ENCODE peak calls at places on chromosome 12, in eight cellular contexts. One of them, this sample, is unnamed.

GRCh38 chr12:32273063-32273521 is 126.3 kb upstream of the FGD4 start:
- DNase-seq in EH: peak; percentile 24
- DNase-seq in stimulated activated CD4-positive, alpha-beta T cell treated with anti-CD3 and anti-CD28 coated beads, TNF-alpha, amount 100 ng/mL, for 4 hours: no peak
- DNase-seq in EL: peak; percentile 8
- DNase-seq in fibroblast of mammary gland: peak; percentile 47
- DNase-seq in SK-N-SH: no peak
- DNase-seq in T-helper 1 cell: no peak
- DNase-seq in left cardiac atrium: no peak
- DNase-seq in this sample: no peak

GRCh38 chr12:56074396-56074795 is 5.6 kb upstream of the ERBB3 start:
- DNase-seq in SK-N-SH: no peak
- DNase-seq in EH: peak; percentile 20
- DNase-seq in left cardiac atrium: no peak
- DNase-seq in T-helper 1 cell: no peak
- DNase-seq in stimulated activated CD4-positive, alpha-beta T cell treated with anti-CD3 and anti-CD28 coated beads, TNF-alpha, amount 100 ng/mL, for 4 hours: no peak
- DNase-seq in fibroblast of mammary gland: no peak
- DNase-seq in EL: no peak
- DNase-seq in this sample: no peak

GRCh38 chr12:45762185-45763110 is 32.9 kb downstream of the ARID2 start:
- DNase-seq in T-helper 1 cell: peak; percentile 13
- DNase-seq in SK-N-SH: peak; percentile 36
- DNase-seq in stimulated activated CD4-positive, alpha-beta T cell treated with anti-CD3 and anti-CD28 coated beads, TNF-alpha, amount 100 ng/mL, for 4 hours: no peak
- DNase-seq in EL: peak; percentile 44
- DNase-seq in left cardiac atrium: no peak
- DNase-seq in fibroblast of mammary gland: peak; percentile 73
- DNase-seq in EH: peak; percentile 58
- DNase-seq in this sample: peak; percentile 44

GRCh38 chr12:1063852-1064251 is 72.8 kb downstream of the ERC1 start:
- DNase-seq in EL: no peak
- DNase-seq in SK-N-SH: no peak
- DNase-seq in T-helper 1 cell: no peak
- DNase-seq in EH: no peak
- DNase-seq in left cardiac atrium: no peak
- DNase-seq in fibroblast of mammary gland: no peak
- DNase-seq in stimulated activated CD4-positive, alpha-beta T cell treated with anti-CD3 and anti-CD28 coated beads, TNF-alpha, amount 100 ng/mL, for 4 hours: no peak
- DNase-seq in this sample: no peak

GRCh38 chr12:46269429-46270241 is 792 bp upstream of the SLC38A1 start:
- DNase-seq in fibroblast of mammary gland: peak; percentile 16
- DNase-seq in EH: no peak
- DNase-seq in stimulated activated CD4-positive, alpha-beta T cell treated with anti-CD3 and anti-CD28 coated beads, TNF-alpha, amount 100 ng/mL, for 4 hours: peak; percentile 49
- DNase-seq in T-helper 1 cell: peak; percentile 73
- DNase-seq in SK-N-SH: no peak
- DNase-seq in left cardiac atrium: peak; percentile 36
- DNase-seq in EL: no peak
- DNase-seq in this sample: no peak

GRCh38 chr12:66011731-66012130 is 118.8 kb downstream of the LLPH start:
- DNase-seq in T-helper 1 cell: no peak
- DNase-seq in left cardiac atrium: no peak
- DNase-seq in EL: peak; percentile 68
- DNase-seq in fibroblast of mammary gland: peak; percentile 76
- DNase-seq in stimulated activated CD4-positive, alpha-beta T cell treated with anti-CD3 and anti-CD28 coated beads, TNF-alpha, amount 100 ng/mL, for 4 hours: no peak
- DNase-seq in SK-N-SH: no peak
- DNase-seq in EH: peak; percentile 64
- DNase-seq in this sample: peak; percentile 46

GRCh38 chr12:43980627-43981191 is 144.8 kb downstream of the TMEM117 start:
- DNase-seq in left cardiac atrium: no peak
- DNase-seq in fibroblast of mammary gland: no peak
- DNase-seq in EH: no peak
- DNase-seq in SK-N-SH: no peak
- DNase-seq in T-helper 1 cell: no peak
- DNase-seq in stimulated activated CD4-positive, alpha-beta T cell treated with anti-CD3 and anti-CD28 coated beads, TNF-alpha, amount 100 ng/mL, for 4 hours: no peak
- DNase-seq in EL: no peak
- DNase-seq in this sample: no peak

GRCh38 chr12:14514946-14515345 is 52.7 kb downstream of the PLBD1 start:
- DNase-seq in EH: no peak
- DNase-seq in left cardiac atrium: no peak
- DNase-seq in SK-N-SH: no peak
- DNase-seq in T-helper 1 cell: no peak
- DNase-seq in stimulated activated CD4-positive, alpha-beta T cell treated with anti-CD3 and anti-CD28 coated beads, TNF-alpha, amount 100 ng/mL, for 4 hours: no peak
- DNase-seq in fibroblast of mammary gland: peak; percentile 49
- DNase-seq in EL: no peak
- DNase-seq in this sample: no peak

GRCh38 chr12:120234643-120235368 is 30.7 kb downstream of the PXN start:
- DNase-seq in SK-N-SH: peak; percentile 67
- DNase-seq in stimulated activated CD4-positive, alpha-beta T cell treated with anti-CD3 and anti-CD28 coated beads, TNF-alpha, amount 100 ng/mL, for 4 hours: no peak
- DNase-seq in fibroblast of mammary gland: peak; percentile 100
- DNase-seq in T-helper 1 cell: no peak
- DNase-seq in EH: peak; percentile 99
- DNase-seq in left cardiac atrium: peak; percentile 90
- DNase-seq in EL: peak; percentile 99
- DNase-seq in this sample: peak; percentile 85

GRCh38 chr12:130715996-130716917 is at the start of gene RIMBP2:
- DNase-seq in EH: peak; percentile 3
- DNase-seq in left cardiac atrium: no peak
- DNase-seq in SK-N-SH: peak; percentile 62
- DNase-seq in stimulated activated CD4-positive, alpha-beta T cell treated with anti-CD3 and anti-CD28 coated beads, TNF-alpha, amount 100 ng/mL, for 4 hours: no peak
- DNase-seq in fibroblast of mammary gland: no peak
- DNase-seq in EL: peak; percentile 1
- DNase-seq in T-helper 1 cell: no peak
- DNase-seq in this sample: no peak

GRCh38 chr12:25052191-25053020 is 103.5 kb upstream of the BCAT1 start:
- DNase-seq in stimulated activated CD4-positive, alpha-beta T cell treated with anti-CD3 and anti-CD28 coated beads, TNF-alpha, amount 100 ng/mL, for 4 hours: peak; percentile 9
- DNase-seq in EH: no peak
- DNase-seq in T-helper 1 cell: peak; percentile 85
- DNase-seq in fibroblast of mammary gland: no peak
- DNase-seq in left cardiac atrium: no peak
- DNase-seq in SK-N-SH: no peak
- DNase-seq in EL: no peak
- DNase-seq in this sample: no peak

GRCh38 chr12:122227341-122227740 is 1.5 kb upstream of the DIABLO start:
- DNase-seq in SK-N-SH: peak; percentile 64
- DNase-seq in left cardiac atrium: no peak
- DNase-seq in stimulated activated CD4-positive, alpha-beta T cell treated with anti-CD3 and anti-CD28 coated beads, TNF-alpha, amount 100 ng/mL, for 4 hours: no peak
- DNase-seq in EH: no peak
- DNase-seq in fibroblast of mammary gland: no peak
- DNase-seq in EL: no peak
- DNase-seq in T-helper 1 cell: peak; percentile 23
- DNase-seq in this sample: no peak

GRCh38 chr12:9673404-9674225 is 4.1 kb downstream of the CLEC2D start:
- DNase-seq in T-helper 1 cell: peak; percentile 78
- DNase-seq in stimulated activated CD4-positive, alpha-beta T cell treated with anti-CD3 and anti-CD28 coated beads, TNF-alpha, amount 100 ng/mL, for 4 hours: no peak
- DNase-seq in EH: peak; percentile 95
- DNase-seq in EL: peak; percentile 92
- DNase-seq in fibroblast of mammary gland: peak; percentile 93
- DNase-seq in left cardiac atrium: peak; percentile 64
- DNase-seq in SK-N-SH: peak; percentile 23
- DNase-seq in this sample: peak; percentile 88

GRCh38 chr12:106452309-106452708 is 94.8 kb downstream of the POLR3B start:
- DNase-seq in SK-N-SH: no peak
- DNase-seq in T-helper 1 cell: no peak
- DNase-seq in EL: no peak
- DNase-seq in fibroblast of mammary gland: no peak
- DNase-seq in EH: no peak
- DNase-seq in left cardiac atrium: no peak
- DNase-seq in stimulated activated CD4-positive, alpha-beta T cell treated with anti-CD3 and anti-CD28 coated beads, TNF-alpha, amount 100 ng/mL, for 4 hours: no peak
- DNase-seq in this sample: no peak

This sample was measured in GM03348.